ENCODE peak calls at places on chromosomes 7 and 10, in five cellular contexts. E is IMR-90, Q is skeletal muscle cell, B is fibroblast of lung, P is HFF-Myc. H is an unnamed sample.

GRCh38 chr7:43151076-43151475 is 38.6 kb downstream of the HECW1 start:
- DNase-seq in E (no peak), Q (no peak), B (no peak), P (no peak), H (no peak)

GRCh38 chr10:129964611-129965417 is 740 bp upstream of the EBF3 start:
- DNase-seq in E (no peak), Q (no peak), B (no peak), P (no peak), H (no peak)

GRCh38 chr10:102009801-102010425 is 46.1 kb downstream of the ARMH3 start:
- DNase-seq in E (peak), Q (peak), B (peak), P (peak), H (peak)

GRCh38 chr10:86043236-86043635 is 323.4 kb downstream of the GRID1 start:
- DNase-seq in E (no peak), Q (no peak), B (no peak), P (no peak), H (no peak)

GRCh38 chr7:41685684-41686083 is 17.2 kb downstream of the INHBA start:
- DNase-seq in E (peak), Q (no peak), B (no peak), P (no peak), H (no peak)

GRCh38 chr7:50534690-50535290 is 30.4 kb downstream of the DDC start:
- DNase-seq in E (peak), Q (peak), B (peak), P (peak), H (peak)

GRCh38 chr7:12754179-12754578 is 66.7 kb downstream of the ARL4A start:
- DNase-seq in E (peak), Q (no peak), B (no peak), P (no peak), H (no peak)

GRCh38 chr10:131142446-131143380 is 168.8 kb downstream of the TCERG1L start:
- DNase-seq in E (no peak), Q (no peak), B (no peak), P (no peak), H (no peak)

GRCh38 chr10:99888623-99889022 is 106.2 kb downstream of the ABCC2 start:
- DNase-seq in E (peak), Q (no peak), B (peak), P (no peak), H (peak)
- H3K4me3 ChIP-seq in E (no peak), Q (no peak), B (no peak), P (no peak), H (no peak)

GRCh38 chr7:70354409-70355169 is 756.3 kb downstream of the AUTS2 start:
- DNase-seq in E (no peak), Q (no peak), B (no peak), P (no peak), H (no peak)
- H3K4me3 ChIP-seq in E (no peak), Q (no peak), B (no peak), P (no peak), H (no peak)

GRCh38 chr7:55054252-55054651 is 35.4 kb downstream of the EGFR start:
- DNase-seq in E (no peak), Q (no peak), B (no peak), P (no peak), H (no peak)

GRCh38 chr7:55052726-55053431 is 34.1 kb downstream of the EGFR start:
- DNase-seq in E (peak), Q (no peak), B (no peak), P (no peak), H (no peak)

GRCh38 chr7:55053651-55054226 is 34.9 kb downstream of the EGFR start:
- DNase-seq in E (peak), Q (no peak), B (no peak), P (no peak), H (no peak)

GRCh38 chr7:55050286-55050685 is 31.5 kb downstream of the EGFR start:
- DNase-seq in E (no peak), Q (no peak), B (no peak), P (no peak), H (no peak)

DNA sequence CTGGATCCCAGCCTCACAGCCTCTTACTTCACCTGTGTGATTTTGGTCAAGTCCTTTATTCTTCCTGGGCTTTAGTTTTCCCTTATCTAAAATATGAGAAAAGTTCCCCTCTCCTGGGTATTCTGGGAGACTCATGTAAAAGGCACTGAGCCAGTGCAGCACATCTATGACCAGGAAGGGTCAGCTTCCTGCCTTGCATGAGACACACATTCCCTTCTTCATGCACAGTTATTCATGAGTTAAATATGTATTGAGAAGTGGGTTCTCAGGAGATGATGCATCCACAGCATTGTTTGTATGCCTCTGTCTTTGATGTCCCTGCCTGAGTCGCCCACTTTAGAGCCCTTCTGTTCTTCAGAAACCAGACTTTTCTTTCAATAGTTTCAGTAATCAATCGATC is 33.3 kb downstream of the EGFR start:
- DNase-seq in E (peak), Q (peak), B (peak), P (no peak), H (no peak)
- H3K4me3 ChIP-seq in E (no peak), Q (no peak), B (no peak), P (no peak), H (no peak)

DNA sequence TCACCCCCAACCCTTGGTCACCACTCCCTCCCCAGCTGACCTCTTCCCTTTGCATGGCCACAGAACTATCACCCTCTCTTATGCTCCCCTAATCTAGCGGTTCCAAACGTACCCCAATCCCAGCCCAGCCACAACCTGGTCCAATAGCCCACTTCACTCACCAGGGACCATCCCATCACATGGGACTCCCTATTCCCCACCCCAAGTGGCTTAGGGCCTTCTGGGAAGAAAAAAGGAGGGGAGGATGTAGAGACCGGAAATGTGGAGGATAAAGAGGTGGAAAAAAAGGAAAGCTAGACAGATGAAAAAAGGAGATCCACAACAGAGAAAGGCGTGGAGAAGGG is 30.3 kb upstream of the PAX2 start:
- DNase-seq in E (no peak), Q (no peak), B (no peak), P (no peak), H (no peak)
- H3K4me3 ChIP-seq in E (no peak), Q (no peak), B (no peak), P (no peak), H (no peak)

GRCh38 chr7:33039257-33039904 is 23.2 kb downstream of the NT5C3A start:
- DNase-seq in E (no peak), Q (no peak), B (peak), P (no peak), H (no peak)

GRCh38 chr7:33043434-33043833 is 19.1 kb downstream of the NT5C3A start:
- DNase-seq in E (no peak), Q (no peak), B (no peak), P (no peak), H (no peak)

GRCh38 chr7:33038639-33039038 is 23.9 kb downstream of the NT5C3A start:
- DNase-seq in E (no peak), Q (no peak), B (no peak), P (no peak), H (no peak)

GRCh38 chr7:33039905-33040292 is 22.7 kb downstream of the NT5C3A start:
- DNase-seq in E (no peak), Q (no peak), B (no peak), P (no peak), H (no peak)

GRCh38 chr7:33040803-33041516 is 21.6 kb downstream of the NT5C3A start:
- DNase-seq in E (peak), Q (no peak), B (peak), P (no peak), H (no peak)
- H3K4me3 ChIP-seq in E (no peak), Q (no peak), B (peak), P (no peak), H (no peak)

DNA sequence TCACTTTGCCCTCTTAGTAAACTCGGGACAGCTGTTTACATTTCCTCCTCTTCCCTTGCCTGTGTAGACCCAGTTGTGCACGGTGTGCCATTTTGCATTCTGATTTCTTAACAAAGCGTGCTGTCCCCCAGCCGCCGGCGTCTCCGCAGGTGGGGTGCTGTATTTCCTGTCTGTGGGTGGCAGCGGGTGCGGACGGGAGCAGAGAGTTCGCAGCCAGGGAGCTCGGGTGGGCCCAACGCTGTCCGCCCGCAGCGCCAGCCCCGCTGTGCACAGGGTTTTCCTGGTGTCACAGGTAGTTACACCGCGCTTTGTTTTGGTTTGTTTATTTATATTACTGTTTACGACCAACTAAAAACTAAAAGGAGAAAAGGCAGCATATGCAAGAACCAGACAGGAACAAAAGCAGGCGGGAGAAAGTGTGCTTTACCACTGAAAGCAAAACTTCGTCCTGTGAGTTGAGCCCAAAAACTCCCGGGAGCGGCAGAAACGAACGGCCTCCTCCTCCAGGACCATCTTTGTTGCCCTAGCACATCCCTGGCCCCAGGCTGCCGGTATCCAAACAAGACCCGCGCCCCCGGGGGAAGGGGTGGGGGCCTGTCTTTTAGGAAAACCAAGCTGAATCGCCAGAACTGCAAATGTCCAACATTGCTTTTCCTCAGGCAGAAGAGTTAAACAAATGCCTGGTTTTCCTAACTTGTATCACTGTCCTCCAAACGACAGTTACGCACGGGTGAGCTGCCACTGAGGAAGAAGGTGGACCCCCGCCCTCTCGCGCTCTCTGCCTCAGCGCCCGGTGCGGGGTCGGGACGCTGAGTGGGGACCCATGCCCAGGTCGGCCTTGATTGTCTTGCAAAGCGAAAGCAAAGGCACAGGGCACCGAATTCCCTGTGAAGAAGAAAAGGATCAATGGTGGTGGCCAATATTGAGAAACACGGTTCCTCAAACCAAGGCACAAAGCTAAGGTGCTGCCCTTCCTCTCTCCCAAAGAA is 45.9 kb upstream of the DRGX start:
- DNase-seq in E (no peak), Q (no peak), B (no peak), P (no peak), H (no peak)
- H3K4me3 ChIP-seq in E (peak), Q (peak), B (no peak), P (no peak), H (no peak)

GRCh38 chr7:155809947-155810606 is 2.2 kb downstream of the SHH start:
- DNase-seq in E (no peak), Q (no peak), B (no peak), P (no peak), H (no peak)
- H3K4me3 ChIP-seq in E (no peak), Q (no peak), B (no peak), P (no peak), H (no peak)